ENCODE peak calls at places on chromosome 17, in eight cellular contexts. V is nucleus accumbens, Z is midbrain, D is hypothalamus, N is HS-5, E is right cardiac atrium, A is AG04449, J is glutamatergic neuron. R is an unnamed sample.

GRCh38 chr17:11287791-11288190 is 46.8 kb downstream of the SHISA6 start:
- DNase-seq in V (no peak), Z (no peak), D (no peak), N (no peak), E (no peak), A (no peak), J (no peak), R (no peak)

GRCh38 chr17:49016775-49017463 is 19.7 kb downstream of the IGF2BP1 start:
- DNase-seq in V (no peak), Z (no peak), D (peak), N (no peak), E (peak), A (no peak), J (no peak), R (no peak)

GRCh38 chr17:8126306-8127066 is 2.6 kb upstream of the HES7 start:
- DNase-seq in V (no peak), Z (no peak), D (peak), N (no peak), E (peak), A (no peak), J (peak), R (peak)

GRCh38 chr17:55159251-55159650 is 105.5 kb upstream of the HLF start:
- DNase-seq in V (no peak), Z (no peak), D (no peak), N (no peak), E (no peak), A (no peak), J (no peak), R (no peak)

GRCh38 chr17:2137342-2138098 is 82.6 kb downstream of the HIC1 start:
- DNase-seq in V (no peak), Z (no peak), D (no peak), N (no peak), E (no peak), A (no peak), J (no peak), R (peak)

GRCh38 chr17:4503283-4504005 is 4.8 kb downstream of the SPNS2 start:
- DNase-seq in V (no peak), Z (no peak), D (no peak), N (no peak), E (no peak), A (no peak), J (no peak), R (peak)

GRCh38 chr17:83148317-83149044 is 69.1 kb downstream of the METRNL start:
- DNase-seq in V (no peak), Z (no peak), D (no peak), N (no peak), E (no peak), A (no peak), J (no peak), R (peak)

GRCh38 chr17:44187131-44187899 is 543 bp downstream of the TMUB2 start:
- DNase-seq in V (no peak), Z (no peak), D (no peak), N (no peak), E (peak), A (no peak), J (no peak), R (no peak)

GRCh38 chr17:27993723-27994310 is 48.7 kb upstream of the NLK start:
- DNase-seq in V (no peak), Z (peak), D (no peak), N (no peak), E (no peak), A (no peak), J (no peak), R (peak)

GRCh38 chr17:7557825-7558543 is 566 bp upstream of the TNFSF13 start:
- DNase-seq in V (no peak), Z (peak), D (peak), N (no peak), E (peak), A (no peak), J (no peak), R (peak)

GRCh38 chr17:75638893-75639292 is 5.7 kb downstream of the SMIM5 start:
- DNase-seq in V (no peak), Z (no peak), D (no peak), N (no peak), E (peak), A (no peak), J (no peak), R (no peak)

GRCh38 chr17:2251098-2251497 is 52.5 kb downstream of the SMG6 start:
- DNase-seq in V (no peak), Z (no peak), D (no peak), N (no peak), E (no peak), A (no peak), J (no peak), R (no peak)

GRCh38 chr17:75679706-75680201 is 12.6 kb downstream of the SAP30BP start:
- DNase-seq in V (no peak), Z (peak), D (peak), N (no peak), E (peak), A (no peak), J (no peak), R (peak)

GRCh38 chr17:21214777-21215541 is 998 bp upstream of the TMEM11 start:
- DNase-seq in V (no peak), Z (peak), D (no peak), N (no peak), E (no peak), A (no peak), J (no peak), R (no peak)

GRCh38 chr17:79123988-79124387 is 49.4 kb downstream of the ENGASE start:
- DNase-seq in V (no peak), Z (no peak), D (no peak), N (no peak), E (no peak), A (no peak), J (no peak), R (no peak)

GRCh38 chr17:81436294-81436849 is 41.1 kb downstream of the BAHCC1 start:
- DNase-seq in V (no peak), Z (no peak), D (no peak), N (no peak), E (peak), A (no peak), J (no peak), R (no peak)

GRCh38 chr17:43817826-43818225 is 15.1 kb downstream of the MPP3 start:
- DNase-seq in V (no peak), Z (no peak), D (no peak), N (no peak), E (no peak), A (no peak), J (no peak), R (no peak)

GRCh38 chr17:6648181-6648580 is 3.2 kb downstream of the MED31 start:
- DNase-seq in V (no peak), Z (no peak), D (no peak), N (no peak), E (no peak), A (no peak), J (no peak), R (no peak)

GRCh38 chr17:40139566-40140058 is 725 bp upstream of the CASC3 start:
- DNase-seq in V (peak), Z (no peak), D (no peak), N (no peak), E (no peak), A (no peak), J (no peak), R (peak)

GRCh38 chr17:42392664-42393415 is 4.6 kb upstream of the STAT3 start:
- DNase-seq in V (no peak), Z (no peak), D (no peak), N (no peak), E (no peak), A (no peak), J (no peak), R (no peak)

GRCh38 chr17:34081269-34081668 is 173.8 kb upstream of the CCL2 start:
- DNase-seq in V (no peak), Z (no peak), D (no peak), N (no peak), E (no peak), A (no peak), J (no peak), R (no peak)

GRCh38 chr17:36475346-36475970 is 11.0 kb upstream of the ZNHIT3 start:
- DNase-seq in V (no peak), Z (peak), D (peak), N (no peak), E (no peak), A (no peak), J (no peak), R (peak)

GRCh38 chr17:66577041-66577440 is 257.9 kb upstream of the CACNG5 start:
- DNase-seq in V (no peak), Z (no peak), D (no peak), N (no peak), E (no peak), A (no peak), J (no peak), R (no peak)